ENCODE peak calls at places on chromosomes 1 and 21, in four cellular contexts. One of them, this sample, is unnamed.

GRCh38 chr1:186492531-186493291 is 31.8 kb upstream of the PDC start:
- DNase-seq in WERI-Rb-1: no peak
- DNase-seq in small intestine: no peak
- DNase-seq in trophoblast cell: peak; percentile 93
- DNase-seq in this sample: no peak

GRCh38 chr1:77287535-77287934 is 5.7 kb downstream of the AK5 start:
- DNase-seq in trophoblast cell: no peak
- DNase-seq in WERI-Rb-1: no peak
- DNase-seq in small intestine: no peak
- DNase-seq in this sample: no peak

GRCh38 chr1:242802973-242803372 is 278.5 kb upstream of the PLD5 start:
- DNase-seq in trophoblast cell: no peak
- DNase-seq in WERI-Rb-1: no peak
- DNase-seq in small intestine: no peak
- DNase-seq in this sample: no peak

GRCh38 chr1:86648255-86648654 is 56.1 kb upstream of the SH3GLB1 start:
- DNase-seq in WERI-Rb-1: no peak
- DNase-seq in small intestine: peak; percentile 26
- DNase-seq in trophoblast cell: peak; percentile 66
- DNase-seq in this sample: no peak

GRCh38 chr1:47934243-47934805 is 62.9 kb downstream of the TRABD2B start:
- DNase-seq in small intestine: peak; percentile 47
- DNase-seq in WERI-Rb-1: no peak
- DNase-seq in trophoblast cell: no peak
- DNase-seq in this sample: no peak

GRCh38 chr1:56435434-56436337 is 143.7 kb downstream of the PLPP3 start:
- DNase-seq in WERI-Rb-1: peak; percentile 45
- DNase-seq in trophoblast cell: no peak
- DNase-seq in small intestine: no peak
- DNase-seq in this sample: no peak

GRCh38 chr1:32605711-32606424 is 44.5 kb downstream of the ZBTB8OS start:
- DNase-seq in trophoblast cell: no peak
- DNase-seq in small intestine: no peak
- DNase-seq in WERI-Rb-1: no peak
- DNase-seq in this sample: no peak

GRCh38 chr1:14390816-14391215 is 207.7 kb upstream of the KAZN start:
- DNase-seq in WERI-Rb-1: no peak
- DNase-seq in small intestine: no peak
- DNase-seq in trophoblast cell: no peak
- DNase-seq in this sample: no peak

GRCh38 chr1:66984491-66984890 is 59.7 kb downstream of the MIER1 start:
- DNase-seq in WERI-Rb-1: no peak
- DNase-seq in small intestine: peak; percentile 44
- DNase-seq in trophoblast cell: no peak
- DNase-seq in this sample: no peak

GRCh38 chr1:78061825-78062523 is 16.2 kb downstream of the GIPC2 start:
- DNase-seq in small intestine: no peak
- DNase-seq in WERI-Rb-1: no peak
- DNase-seq in trophoblast cell: no peak
- DNase-seq in this sample: no peak

GRCh38 chr1:47682786-47683350 is 245.0 kb downstream of the FOXD2 start:
- DNase-seq in small intestine: no peak
- DNase-seq in trophoblast cell: no peak
- DNase-seq in WERI-Rb-1: no peak
- DNase-seq in this sample: no peak

GRCh38 chr1:110438883-110439282 is 12.1 kb upstream of the PROK1 start:
- DNase-seq in WERI-Rb-1: no peak
- DNase-seq in trophoblast cell: no peak
- DNase-seq in small intestine: no peak
- DNase-seq in this sample: no peak

GRCh38 chr1:184193451-184193850 is 141.9 kb downstream of the TSEN15 start:
- DNase-seq in trophoblast cell: no peak
- DNase-seq in WERI-Rb-1: no peak
- DNase-seq in small intestine: no peak
- DNase-seq in this sample: no peak

GRCh38 chr1:183180213-183180612 is 5.9 kb upstream of the LAMC2 start:
- DNase-seq in trophoblast cell: no peak
- DNase-seq in WERI-Rb-1: no peak
- DNase-seq in small intestine: no peak
- DNase-seq in this sample: no peak

GRCh38 chr1:153627797-153628626 is at the start of gene S100A1:
- DNase-seq in small intestine: no peak
- DNase-seq in WERI-Rb-1: peak; percentile 84
- DNase-seq in trophoblast cell: no peak
- DNase-seq in this sample: no peak

GRCh38 chr1:12591267-12591938 is 26.6 kb downstream of the DHRS3 start:
- DNase-seq in WERI-Rb-1: no peak
- DNase-seq in trophoblast cell: no peak
- DNase-seq in small intestine: no peak
- DNase-seq in this sample: no peak

DNA sequence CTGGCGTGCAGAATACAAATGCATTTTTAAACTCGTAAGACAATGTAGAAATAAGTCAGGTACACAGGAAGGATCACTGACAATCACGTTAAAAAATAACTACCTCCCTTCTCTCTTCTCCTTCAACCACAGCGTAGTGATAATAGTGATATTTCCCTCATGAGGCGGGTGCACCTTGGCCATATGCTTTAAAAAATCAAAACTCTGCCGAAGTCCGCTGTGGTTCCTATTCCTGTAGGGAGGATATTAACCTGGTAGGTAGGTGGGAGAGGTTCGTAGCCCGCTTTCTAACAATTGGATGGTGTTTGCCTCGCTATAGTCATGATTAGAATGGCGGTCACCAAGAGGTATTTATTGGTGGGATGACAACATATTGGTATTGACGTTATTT is 732 bp downstream of the GREM2 start:
- DNase-seq in small intestine: no peak
- DNase-seq in WERI-Rb-1: no peak
- DNase-seq in trophoblast cell: no peak
- DNase-seq in this sample: peak; percentile 9
- H3K27ac ChIP-seq in small intestine: no peak overlapping the region
- H3K27ac ChIP-seq in WERI-Rb-1: no peak overlapping the region
- H3K27ac ChIP-seq in trophoblast cell: no peak overlapping the region
- H3K27ac ChIP-seq in this sample: peak overlapping the region; percentile 72

DNA sequence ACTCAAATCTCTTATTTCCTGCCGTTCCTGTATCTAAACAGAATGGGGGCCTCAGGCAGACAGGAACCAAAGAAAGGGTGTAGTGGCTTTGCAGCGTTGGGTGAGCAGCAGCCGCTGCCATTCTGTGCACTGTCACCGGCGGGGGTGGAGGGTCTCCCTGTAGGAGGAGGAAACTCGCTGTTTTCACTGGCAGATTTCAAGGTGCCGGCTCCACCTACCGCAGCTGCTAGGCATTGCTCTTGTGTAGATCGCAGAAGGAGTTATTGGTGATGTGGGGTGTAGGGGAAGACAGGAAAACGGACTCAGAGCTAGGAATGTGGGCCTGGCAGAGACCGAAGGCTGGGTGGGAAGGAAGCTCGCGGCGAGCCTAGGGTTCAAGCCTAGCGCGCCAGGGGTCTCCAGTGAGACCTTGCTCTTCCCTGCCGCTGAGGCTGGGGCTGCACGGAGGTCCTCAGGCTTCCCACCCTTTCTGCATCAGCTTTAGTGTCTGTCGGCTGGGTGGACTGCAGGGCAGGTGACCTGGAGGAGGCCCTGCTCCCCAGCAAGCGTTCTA is 20.8 kb downstream of the ATP5PO start:
- DNase-seq in WERI-Rb-1: peak; percentile 96
- DNase-seq in trophoblast cell: peak; percentile 71
- DNase-seq in small intestine: peak; percentile 40
- DNase-seq in this sample: peak; percentile 46
- H3K4me3 ChIP-seq in WERI-Rb-1: no peak overlapping the region
- H3K4me3 ChIP-seq in trophoblast cell: no peak overlapping the region
- H3K4me3 ChIP-seq in small intestine: no peak overlapping the region
- H3K4me3 ChIP-seq in this sample: no peak overlapping the region

DNA sequence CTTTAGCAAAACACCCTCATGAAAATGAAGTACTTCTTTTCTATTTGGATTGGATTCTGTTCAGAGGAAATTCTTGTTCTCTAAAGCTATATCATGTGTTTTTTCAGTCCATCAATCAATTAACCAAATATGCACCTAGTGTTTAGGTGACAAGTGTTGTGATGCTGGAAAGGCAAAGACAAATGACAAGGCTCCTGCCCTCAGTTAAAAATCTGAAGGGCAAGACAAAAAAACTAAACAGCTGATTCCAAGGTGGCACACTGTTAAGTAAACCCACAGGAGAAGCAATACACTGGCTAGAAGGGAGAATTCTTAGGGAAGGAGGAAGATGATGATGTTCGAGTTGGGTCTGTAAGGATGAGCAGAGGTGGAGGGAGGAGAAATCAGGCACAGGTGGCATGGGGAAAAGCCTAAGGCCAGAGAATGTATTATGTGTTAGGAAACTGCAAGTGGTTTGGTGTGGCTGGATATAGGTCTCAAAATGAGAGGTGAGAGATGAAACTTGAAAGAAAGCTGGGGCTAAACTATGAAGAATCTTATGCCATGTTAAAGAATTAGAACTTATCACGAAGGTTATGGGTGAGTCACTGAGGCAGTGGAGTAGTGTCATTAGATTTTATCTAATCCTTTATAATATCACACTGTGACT is 51.8 kb upstream of the GFI1 start:
- DNase-seq in trophoblast cell: no peak
- DNase-seq in small intestine: no peak
- DNase-seq in WERI-Rb-1: no peak
- DNase-seq in this sample: no peak
- H3K27ac ChIP-seq in trophoblast cell: no peak overlapping the region
- H3K27ac ChIP-seq in small intestine: peak overlapping the region; percentile 2
- H3K27ac ChIP-seq in WERI-Rb-1: no peak overlapping the region
- H3K27ac ChIP-seq in this sample: peak overlapping the region; percentile 51

DNA sequence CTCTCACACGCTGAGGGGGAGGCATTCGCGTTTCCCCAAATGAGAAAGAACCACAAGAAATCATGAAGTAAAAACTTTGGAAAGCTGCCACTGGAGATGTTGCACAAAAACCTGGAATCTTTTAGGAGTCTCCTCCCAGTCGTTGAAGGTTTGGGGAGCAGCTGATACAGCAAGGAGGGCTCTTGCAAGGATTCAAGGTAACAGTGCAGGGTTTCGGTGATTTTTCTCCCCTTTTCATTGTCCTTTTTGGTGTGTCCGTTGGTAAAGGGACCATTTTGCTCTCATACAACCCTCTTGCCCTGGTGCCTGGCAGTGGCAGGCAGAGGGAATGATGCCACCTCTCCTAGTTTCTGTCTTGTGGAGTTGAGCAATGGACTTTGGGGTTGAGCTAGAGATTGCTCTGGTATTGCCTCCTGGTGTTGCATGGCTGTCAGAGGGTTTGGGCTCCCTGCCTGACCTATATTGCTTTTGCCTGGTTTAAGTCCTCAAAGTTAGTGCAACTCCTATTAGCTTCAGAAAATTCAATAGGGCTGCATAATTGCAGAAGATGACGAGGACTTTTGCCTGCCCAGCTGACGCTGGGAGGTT is 872 bp downstream of the BRINP2 start:
- DNase-seq in WERI-Rb-1: no peak
- DNase-seq in trophoblast cell: no peak
- DNase-seq in small intestine: no peak
- DNase-seq in this sample: no peak
- H3K4me3 ChIP-seq in WERI-Rb-1: peak overlapping the region; percentile 62
- H3K4me3 ChIP-seq in trophoblast cell: no peak overlapping the region
- H3K4me3 ChIP-seq in small intestine: no peak overlapping the region
- H3K4me3 ChIP-seq in this sample: no peak overlapping the region